ENCODE peak calls at places on chromosomes 3 and 15, in six cellular contexts. One of them, this sample, is unnamed.

GRCh38 chr15:75531041-75531450 is 48.1 kb downstream of the PTPN9 start:
- DNase-seq in T-helper 1 cell: no peak
- DNase-seq in spleen: no peak
- DNase-seq in HT1080: no peak
- DNase-seq in astrocyte: peak
- DNase-seq in stimulated activated CD8-positive, alpha-beta memory T cell treated with anti-CD3 and anti-CD28 coated beads, Interleukin-4, amount 100 ng/mL, for 48 hours: no peak
- DNase-seq in this sample: peak

GRCh38 chr3:194084284-194084683 is 51.7 kb upstream of the HES1 start:
- DNase-seq in T-helper 1 cell: peak
- DNase-seq in spleen: no peak
- DNase-seq in HT1080: no peak
- DNase-seq in astrocyte: no peak
- DNase-seq in stimulated activated CD8-positive, alpha-beta memory T cell treated with anti-CD3 and anti-CD28 coated beads, Interleukin-4, amount 100 ng/mL, for 48 hours: peak
- DNase-seq in this sample: no peak

GRCh38 chr3:5226783-5227182 is 39.3 kb downstream of the EDEM1 start:
- DNase-seq in T-helper 1 cell: no peak
- DNase-seq in spleen: no peak
- DNase-seq in HT1080: peak
- DNase-seq in astrocyte: peak
- DNase-seq in stimulated activated CD8-positive, alpha-beta memory T cell treated with anti-CD3 and anti-CD28 coated beads, Interleukin-4, amount 100 ng/mL, for 48 hours: no peak
- DNase-seq in this sample: peak

GRCh38 chr3:61956236-61956635 is 394.9 kb downstream of the PTPRG start:
- DNase-seq in T-helper 1 cell: no peak
- DNase-seq in spleen: no peak
- DNase-seq in HT1080: peak
- DNase-seq in astrocyte: peak
- DNase-seq in stimulated activated CD8-positive, alpha-beta memory T cell treated with anti-CD3 and anti-CD28 coated beads, Interleukin-4, amount 100 ng/mL, for 48 hours: no peak
- DNase-seq in this sample: no peak

GRCh38 chr15:48592221-48592731 is 53.2 kb downstream of the FBN1 start:
- DNase-seq in T-helper 1 cell: no peak
- DNase-seq in spleen: no peak
- DNase-seq in HT1080: peak
- DNase-seq in astrocyte: peak
- DNase-seq in stimulated activated CD8-positive, alpha-beta memory T cell treated with anti-CD3 and anti-CD28 coated beads, Interleukin-4, amount 100 ng/mL, for 48 hours: no peak
- DNase-seq in this sample: no peak

GRCh38 chr15:89825264-89825940 is 10.8 kb upstream of the ANPEP start:
- DNase-seq in T-helper 1 cell: no peak
- DNase-seq in spleen: no peak
- DNase-seq in HT1080: no peak
- DNase-seq in astrocyte: no peak
- DNase-seq in stimulated activated CD8-positive, alpha-beta memory T cell treated with anti-CD3 and anti-CD28 coated beads, Interleukin-4, amount 100 ng/mL, for 48 hours: no peak
- DNase-seq in this sample: no peak

GRCh38 chr3:34696831-34697230 is 898.4 kb downstream of the PDCD6IP start:
- DNase-seq in T-helper 1 cell: no peak
- DNase-seq in spleen: no peak
- DNase-seq in HT1080: no peak
- DNase-seq in astrocyte: no peak
- DNase-seq in stimulated activated CD8-positive, alpha-beta memory T cell treated with anti-CD3 and anti-CD28 coated beads, Interleukin-4, amount 100 ng/mL, for 48 hours: no peak
- DNase-seq in this sample: no peak

GRCh38 chr3:110414851-110415250 is 656.8 kb upstream of the NECTIN3 start:
- DNase-seq in T-helper 1 cell: no peak
- DNase-seq in spleen: no peak
- DNase-seq in HT1080: peak
- DNase-seq in astrocyte: peak
- DNase-seq in stimulated activated CD8-positive, alpha-beta memory T cell treated with anti-CD3 and anti-CD28 coated beads, Interleukin-4, amount 100 ng/mL, for 48 hours: no peak
- DNase-seq in this sample: no peak

GRCh38 chr3:186261638-186262037 is 100.4 kb downstream of the DGKG start:
- DNase-seq in T-helper 1 cell: no peak
- DNase-seq in spleen: no peak
- DNase-seq in HT1080: no peak
- DNase-seq in astrocyte: no peak
- DNase-seq in stimulated activated CD8-positive, alpha-beta memory T cell treated with anti-CD3 and anti-CD28 coated beads, Interleukin-4, amount 100 ng/mL, for 48 hours: no peak
- DNase-seq in this sample: no peak

GRCh38 chr15:101135532-101136166 is 116.2 kb downstream of the CHSY1 start:
- DNase-seq in T-helper 1 cell: peak
- DNase-seq in spleen: peak
- DNase-seq in HT1080: no peak
- DNase-seq in astrocyte: no peak
- DNase-seq in stimulated activated CD8-positive, alpha-beta memory T cell treated with anti-CD3 and anti-CD28 coated beads, Interleukin-4, amount 100 ng/mL, for 48 hours: no peak
- DNase-seq in this sample: no peak

GRCh38 chr15:37733628-37734027 is 200.8 kb upstream of the TMCO5A start:
- DNase-seq in T-helper 1 cell: no peak
- DNase-seq in spleen: no peak
- DNase-seq in HT1080: peak
- DNase-seq in astrocyte: no peak
- DNase-seq in stimulated activated CD8-positive, alpha-beta memory T cell treated with anti-CD3 and anti-CD28 coated beads, Interleukin-4, amount 100 ng/mL, for 48 hours: no peak
- DNase-seq in this sample: no peak

GRCh38 chr3:197877902-197878301 is 72.1 kb upstream of the RPL35A start:
- DNase-seq in T-helper 1 cell: no peak
- DNase-seq in spleen: no peak
- DNase-seq in HT1080: no peak
- DNase-seq in astrocyte: no peak
- DNase-seq in stimulated activated CD8-positive, alpha-beta memory T cell treated with anti-CD3 and anti-CD28 coated beads, Interleukin-4, amount 100 ng/mL, for 48 hours: no peak
- DNase-seq in this sample: no peak

GRCh38 chr3:126132751-126133511 is 47.5 kb downstream of the ALDH1L1 start:
- DNase-seq in T-helper 1 cell: no peak
- DNase-seq in spleen: peak
- DNase-seq in HT1080: peak
- DNase-seq in astrocyte: no peak
- DNase-seq in stimulated activated CD8-positive, alpha-beta memory T cell treated with anti-CD3 and anti-CD28 coated beads, Interleukin-4, amount 100 ng/mL, for 48 hours: peak
- DNase-seq in this sample: no peak

GRCh38 chr3:4504340-4505261 is 11.5 kb downstream of the ITPR1 start:
- DNase-seq in T-helper 1 cell: peak
- DNase-seq in spleen: no peak
- DNase-seq in HT1080: no peak
- DNase-seq in astrocyte: no peak
- DNase-seq in stimulated activated CD8-positive, alpha-beta memory T cell treated with anti-CD3 and anti-CD28 coated beads, Interleukin-4, amount 100 ng/mL, for 48 hours: peak
- DNase-seq in this sample: no peak

GRCh38 chr3:186798239-186798638 is 8.0 kb downstream of the RFC4 start:
- DNase-seq in T-helper 1 cell: peak
- DNase-seq in spleen: no peak
- DNase-seq in HT1080: no peak
- DNase-seq in astrocyte: no peak
- DNase-seq in stimulated activated CD8-positive, alpha-beta memory T cell treated with anti-CD3 and anti-CD28 coated beads, Interleukin-4, amount 100 ng/mL, for 48 hours: no peak
- DNase-seq in this sample: no peak

GRCh38 chr15:62975515-62975914 is 67.0 kb upstream of the TPM1 start:
- DNase-seq in T-helper 1 cell: no peak
- DNase-seq in spleen: no peak
- DNase-seq in HT1080: no peak
- DNase-seq in astrocyte: no peak
- DNase-seq in stimulated activated CD8-positive, alpha-beta memory T cell treated with anti-CD3 and anti-CD28 coated beads, Interleukin-4, amount 100 ng/mL, for 48 hours: no peak
- DNase-seq in this sample: no peak

GRCh38 chr3:12808587-12808986 is 12.1 kb downstream of the CAND2 start:
- DNase-seq in T-helper 1 cell: no peak
- DNase-seq in spleen: peak
- DNase-seq in HT1080: no peak
- DNase-seq in astrocyte: no peak
- DNase-seq in stimulated activated CD8-positive, alpha-beta memory T cell treated with anti-CD3 and anti-CD28 coated beads, Interleukin-4, amount 100 ng/mL, for 48 hours: no peak
- DNase-seq in this sample: no peak

GRCh38 chr15:64460737-64461576 is 579 bp downstream of the ZNF609 start:
- DNase-seq in T-helper 1 cell: peak
- DNase-seq in spleen: no peak
- DNase-seq in HT1080: peak
- DNase-seq in astrocyte: peak
- DNase-seq in stimulated activated CD8-positive, alpha-beta memory T cell treated with anti-CD3 and anti-CD28 coated beads, Interleukin-4, amount 100 ng/mL, for 48 hours: peak
- DNase-seq in this sample: peak

GRCh38 chr15:72464251-72464650 is 9.9 kb upstream of the ARIH1 start:
- DNase-seq in T-helper 1 cell: no peak
- DNase-seq in spleen: no peak
- DNase-seq in HT1080: no peak
- DNase-seq in astrocyte: no peak
- DNase-seq in stimulated activated CD8-positive, alpha-beta memory T cell treated with anti-CD3 and anti-CD28 coated beads, Interleukin-4, amount 100 ng/mL, for 48 hours: no peak
- DNase-seq in this sample: no peak

GRCh38 chr3:115100172-115100571 is 46.9 kb downstream of the ZBTB20 start:
- DNase-seq in T-helper 1 cell: peak
- DNase-seq in spleen: no peak
- DNase-seq in HT1080: peak
- DNase-seq in astrocyte: peak
- DNase-seq in stimulated activated CD8-positive, alpha-beta memory T cell treated with anti-CD3 and anti-CD28 coated beads, Interleukin-4, amount 100 ng/mL, for 48 hours: no peak
- DNase-seq in this sample: peak

GRCh38 chr15:48855501-48856440 is 22.2 kb upstream of the EID1 start:
- DNase-seq in T-helper 1 cell: no peak
- DNase-seq in spleen: no peak
- DNase-seq in HT1080: peak
- DNase-seq in astrocyte: peak
- DNase-seq in stimulated activated CD8-positive, alpha-beta memory T cell treated with anti-CD3 and anti-CD28 coated beads, Interleukin-4, amount 100 ng/mL, for 48 hours: no peak
- DNase-seq in this sample: peak

GRCh38 chr15:85828026-85828597 is 33.4 kb upstream of the KLHL25 start:
- DNase-seq in T-helper 1 cell: no peak
- DNase-seq in spleen: no peak
- DNase-seq in HT1080: no peak
- DNase-seq in astrocyte: no peak
- DNase-seq in stimulated activated CD8-positive, alpha-beta memory T cell treated with anti-CD3 and anti-CD28 coated beads, Interleukin-4, amount 100 ng/mL, for 48 hours: no peak
- DNase-seq in this sample: peak

GRCh38 chr3:139378587-139378986 is 10.9 kb downstream of the COPB2 start:
- DNase-seq in T-helper 1 cell: no peak
- DNase-seq in spleen: no peak
- DNase-seq in HT1080: no peak
- DNase-seq in astrocyte: no peak
- DNase-seq in stimulated activated CD8-positive, alpha-beta memory T cell treated with anti-CD3 and anti-CD28 coated beads, Interleukin-4, amount 100 ng/mL, for 48 hours: no peak
- DNase-seq in this sample: no peak

GRCh38 chr15:83977992-83978391 is 257.6 kb upstream of the GOLGA6L4 start:
- DNase-seq in T-helper 1 cell: no peak
- DNase-seq in spleen: no peak
- DNase-seq in HT1080: no peak
- DNase-seq in astrocyte: no peak
- DNase-seq in stimulated activated CD8-positive, alpha-beta memory T cell treated with anti-CD3 and anti-CD28 coated beads, Interleukin-4, amount 100 ng/mL, for 48 hours: no peak
- DNase-seq in this sample: peak

GRCh38 chr3:38446287-38446686 is 7.4 kb upstream of the ACVR2B start:
- DNase-seq in T-helper 1 cell: no peak
- DNase-seq in spleen: no peak
- DNase-seq in HT1080: no peak
- DNase-seq in astrocyte: no peak
- DNase-seq in stimulated activated CD8-positive, alpha-beta memory T cell treated with anti-CD3 and anti-CD28 coated beads, Interleukin-4, amount 100 ng/mL, for 48 hours: no peak
- DNase-seq in this sample: no peak

GRCh38 chr3:149596136-149596770 is 61.6 kb downstream of the WWTR1 start:
- DNase-seq in T-helper 1 cell: no peak
- DNase-seq in spleen: no peak
- DNase-seq in HT1080: peak
- DNase-seq in astrocyte: peak
- DNase-seq in stimulated activated CD8-positive, alpha-beta memory T cell treated with anti-CD3 and anti-CD28 coated beads, Interleukin-4, amount 100 ng/mL, for 48 hours: no peak
- DNase-seq in this sample: no peak

GRCh38 chr15:47356297-47356696 is 361.0 kb upstream of the SEMA6D start:
- DNase-seq in T-helper 1 cell: no peak
- DNase-seq in spleen: no peak
- DNase-seq in HT1080: no peak
- DNase-seq in astrocyte: no peak
- DNase-seq in stimulated activated CD8-positive, alpha-beta memory T cell treated with anti-CD3 and anti-CD28 coated beads, Interleukin-4, amount 100 ng/mL, for 48 hours: no peak
- DNase-seq in this sample: no peak

GRCh38 chr3:25665646-25666136 is 984 bp upstream of the TOP2B start:
- DNase-seq in T-helper 1 cell: peak
- DNase-seq in spleen: no peak
- DNase-seq in HT1080: no peak
- DNase-seq in astrocyte: no peak
- DNase-seq in stimulated activated CD8-positive, alpha-beta memory T cell treated with anti-CD3 and anti-CD28 coated beads, Interleukin-4, amount 100 ng/mL, for 48 hours: no peak
- DNase-seq in this sample: no peak

GRCh38 chr3:126558336-126559071 is at the start of gene C3orf22:
- DNase-seq in T-helper 1 cell: no peak
- DNase-seq in spleen: peak
- DNase-seq in HT1080: no peak
- DNase-seq in astrocyte: no peak
- DNase-seq in stimulated activated CD8-positive, alpha-beta memory T cell treated with anti-CD3 and anti-CD28 coated beads, Interleukin-4, amount 100 ng/mL, for 48 hours: peak
- DNase-seq in this sample: no peak

GRCh38 chr3:4888913-4889846 is 90.1 kb upstream of the BHLHE40 start:
- DNase-seq in T-helper 1 cell: peak
- DNase-seq in spleen: no peak
- DNase-seq in HT1080: no peak
- DNase-seq in astrocyte: peak
- DNase-seq in stimulated activated CD8-positive, alpha-beta memory T cell treated with anti-CD3 and anti-CD28 coated beads, Interleukin-4, amount 100 ng/mL, for 48 hours: peak
- DNase-seq in this sample: no peak

GRCh38 chr15:65633752-65634151 is 12.0 kb downstream of the SLC24A1 start:
- DNase-seq in T-helper 1 cell: no peak
- DNase-seq in spleen: no peak
- DNase-seq in HT1080: no peak
- DNase-seq in astrocyte: no peak
- DNase-seq in stimulated activated CD8-positive, alpha-beta memory T cell treated with anti-CD3 and anti-CD28 coated beads, Interleukin-4, amount 100 ng/mL, for 48 hours: no peak
- DNase-seq in this sample: no peak

GRCh38 chr3:45240292-45240691 is 14.2 kb upstream of the TMEM158 start:
- DNase-seq in T-helper 1 cell: no peak
- DNase-seq in spleen: no peak
- DNase-seq in HT1080: no peak
- DNase-seq in astrocyte: no peak
- DNase-seq in stimulated activated CD8-positive, alpha-beta memory T cell treated with anti-CD3 and anti-CD28 coated beads, Interleukin-4, amount 100 ng/mL, for 48 hours: no peak
- DNase-seq in this sample: no peak

GRCh38 chr3:17935217-17935616 is 192.8 kb upstream of the TBC1D5 start:
- DNase-seq in T-helper 1 cell: no peak
- DNase-seq in spleen: no peak
- DNase-seq in HT1080: no peak
- DNase-seq in astrocyte: no peak
- DNase-seq in stimulated activated CD8-positive, alpha-beta memory T cell treated with anti-CD3 and anti-CD28 coated beads, Interleukin-4, amount 100 ng/mL, for 48 hours: no peak
- DNase-seq in this sample: no peak

This sample was measured in G401.